ENCODE peak calls at places on chromosome 20, in nine cellular contexts. M is astrocyte of the spinal cord; S is activated naive CD8-positive, alpha-beta T cell treated with anti-CD3 and anti-CD28 coated beads, Interleukin-2, amount 50 U/mL, for 24 hours; D is OCI-M1; J is endothelial cell; U is NT2/D1; V is fibroblast of mammary gland; Q is KBM-7; C is NCI-H1092. O is an unnamed sample.

GRCh38 chr20:7237251-7237650 is 469.8 kb downstream of the BMP2 start:
- DNase-seq in M (no peak), S (no peak), D (no peak), J (no peak), U (no peak), V (no peak), Q (no peak), C (no peak), O (no peak)

GRCh38 chr20:64238851-64239387 is 16.6 kb upstream of the PCMTD2 start:
- DNase-seq in M (no peak), S (no peak), D (no peak), J (no peak), U (no peak), V (no peak), Q (no peak), C (no peak), O (no peak)

GRCh38 chr20:33261465-33261864 is 21.5 kb upstream of the BPIFB1 start:
- DNase-seq in M (no peak), S (no peak), D (no peak), J (no peak), U (no peak), V (no peak), Q (no peak), C (no peak), O (no peak)

GRCh38 chr20:57476073-57476526 is 48.8 kb downstream of the CTCFL start:
- DNase-seq in M (no peak), S (no peak), D (no peak), J (no peak), U (no peak), V (no peak), Q (peak), C (no peak), O (no peak)

GRCh38 chr20:44800398-44801046 is 9.8 kb downstream of the RIMS4 start:
- DNase-seq in M (no peak), S (peak), D (peak), J (peak), U (no peak), V (no peak), Q (peak), C (no peak), O (no peak)

GRCh38 chr20:11195899-11196558 is 522.2 kb upstream of the JAG1 start:
- DNase-seq in M (peak), S (no peak), D (no peak), J (no peak), U (no peak), V (peak), Q (no peak), C (no peak), O (no peak)

GRCh38 chr20:52533401-52533800 is 341.8 kb upstream of the ZFP64 start:
- DNase-seq in M (no peak), S (no peak), D (no peak), J (no peak), U (no peak), V (no peak), Q (no peak), C (no peak), O (no peak)

GRCh38 chr20:45550765-45551164 is 3.6 kb upstream of the EPPIN start:
- DNase-seq in M (no peak), S (no peak), D (no peak), J (no peak), U (no peak), V (no peak), Q (no peak), C (no peak), O (no peak)

GRCh38 chr20:63858393-63859165 is 2.7 kb upstream of the ABHD16B start:
- DNase-seq in M (peak), S (no peak), D (peak), J (peak), U (peak), V (peak), Q (peak), C (no peak), O (no peak)

GRCh38 chr20:1338096-1338495 is 9.2 kb upstream of the SDCBP2 start:
- DNase-seq in M (no peak), S (no peak), D (no peak), J (no peak), U (no peak), V (no peak), Q (no peak), C (no peak), O (no peak)

GRCh38 chr20:44471481-44471882 is 4.2 kb upstream of the TTPAL start:
- DNase-seq in M (peak), S (no peak), D (peak), J (no peak), U (no peak), V (peak), Q (no peak), C (no peak), O (no peak)

GRCh38 chr20:22243063-22243462 is 341.3 kb downstream of the FOXA2 start:
- DNase-seq in M (no peak), S (no peak), D (no peak), J (no peak), U (no peak), V (peak), Q (no peak), C (no peak), O (no peak)

GRCh38 chr20:539848-540247 is 3.7 kb downstream of the CSNK2A1 start:
- DNase-seq in M (peak), S (no peak), D (peak), J (no peak), U (no peak), V (peak), Q (no peak), C (no peak), O (no peak)

GRCh38 chr20:56400001-56400640 is 7.7 kb downstream of the CSTF1 start:
- DNase-seq in M (peak), S (peak), D (peak), J (peak), U (peak), V (peak), Q (peak), C (no peak), O (no peak)

GRCh38 chr20:51190783-51191180 is 167.9 kb upstream of the KCNG1 start:
- DNase-seq in M (no peak), S (no peak), D (no peak), J (no peak), U (no peak), V (peak), Q (no peak), C (no peak), O (no peak)

GRCh38 chr20:199996-200395 is 10.5 kb upstream of the DEFB128 start:
- DNase-seq in M (no peak), S (no peak), D (peak), J (no peak), U (no peak), V (no peak), Q (peak), C (no peak), O (no peak)

GRCh38 chr20:23449400-23449799 is 3.3 kb downstream of the CST11 start:
- DNase-seq in M (no peak), S (no peak), D (peak), J (no peak), U (no peak), V (no peak), Q (peak), C (no peak), O (no peak)

GRCh38 chr20:63101781-63102719 is 95.3 kb upstream of the BHLHE23 start:
- DNase-seq in M (peak), S (peak), D (no peak), J (no peak), U (no peak), V (peak), Q (peak), C (no peak), O (no peak)

GRCh38 chr20:3971145-3971544 is 44.2 kb downstream of the RNF24 start:
- DNase-seq in M (no peak), S (no peak), D (no peak), J (no peak), U (no peak), V (no peak), Q (no peak), C (no peak), O (no peak)